ENCODE peak calls at places on chromosomes 12 and 14, in four cellular contexts. P is Panc1, O is WERI-Rb-1, S is choroid plexus epithelial cell. Z is an unnamed sample.

GRCh38 chr12:53761306-53761705 is 9.5 kb upstream of the CISTR start:
- DNase-seq in P (no peak), O (no peak), S (no peak), Z (no peak)

GRCh38 chr12:27952510-27952909 is 20.0 kb downstream of the PTHLH start:
- DNase-seq in P (no peak), O (no peak), S (no peak), Z (no peak)

GRCh38 chr12:90301734-90302133 is 593.1 kb upstream of the ATP2B1 start:
- DNase-seq in P (no peak), O (no peak), S (no peak), Z (no peak)

GRCh38 chr12:80864046-80864735 is 73.5 kb downstream of the LIN7A start:
- DNase-seq in P (no peak), O (no peak), S (no peak), Z (no peak)

GRCh38 chr14:45038256-45038655 is 45.7 kb upstream of the PRPF39 start:
- DNase-seq in P (no peak), O (no peak), S (no peak), Z (no peak)

GRCh38 chr12:89468017-89468416 is 56.6 kb downstream of the GALNT4 start:
- DNase-seq in P (no peak), O (no peak), S (no peak), Z (no peak)

GRCh38 chr12:79883216-79883615 is 51.7 kb downstream of the PPP1R12A start:
- DNase-seq in P (no peak), O (no peak), S (peak), Z (no peak)

GRCh38 chr12:6735448-6736191 is 11.8 kb downstream of the COPS7A start:
- DNase-seq in P (peak), O (peak), S (peak), Z (no peak)

GRCh38 chr12:117148642-117149041 is 41.6 kb downstream of the FBXO21 start:
- DNase-seq in P (no peak), O (no peak), S (no peak), Z (no peak)

GRCh38 chr12:52415870-52416750 is 10.0 kb upstream of the KRT82 start:
- DNase-seq in P (no peak), O (no peak), S (peak), Z (no peak)

GRCh38 chr14:95816539-95816938 is 60.1 kb upstream of the TUNAR start:
- DNase-seq in P (no peak), O (no peak), S (no peak), Z (no peak)

GRCh38 chr12:116922194-116922897 is 11.6 kb downstream of the FBXW8 start:
- DNase-seq in P (no peak), O (no peak), S (peak), Z (peak)

GRCh38 chr14:88868558-88869159 is 44.2 kb downstream of the TTC8 start:
- DNase-seq in P (no peak), O (no peak), S (peak), Z (peak)

GRCh38 chr12:53806689-53807088 is 54.9 kb upstream of the CISTR start:
- DNase-seq in P (no peak), O (no peak), S (peak), Z (no peak)

GRCh38 chr14:77031680-77032482 is 3.4 kb upstream of the IRF2BPL start:
- DNase-seq in P (no peak), O (no peak), S (peak), Z (no peak)

GRCh38 chr12:1590083-1590979 is 4.0 kb downstream of the FBXL14 start:
- DNase-seq in P (no peak), O (no peak), S (peak), Z (no peak)

GRCh38 chr12:127987199-127987901 is 279.6 kb upstream of the TMEM132C start:
- DNase-seq in P (no peak), O (no peak), S (peak), Z (no peak)

GRCh38 chr12:108756421-108756820 is 25.1 kb upstream of the CORO1C start:
- DNase-seq in P (no peak), O (no peak), S (no peak), Z (no peak)

GRCh38 chr12:62190921-62191746 is 69.1 kb upstream of the USP15 start:
- DNase-seq in P (no peak), O (peak), S (no peak), Z (no peak)

GRCh38 chr12:131950182-131950913 is 606 bp downstream of the EP400 start:
- DNase-seq in P (no peak), O (peak), S (no peak), Z (no peak)

GRCh38 chr12:59191372-59191771 is 271.1 kb upstream of the LRIG3 start:
- DNase-seq in P (no peak), O (no peak), S (no peak), Z (no peak)

GRCh38 chr12:32516230-32516629 is 116.9 kb downstream of the FGD4 start:
- DNase-seq in P (no peak), O (no peak), S (no peak), Z (no peak)

GRCh38 chr14:100221419-100222218 is 17.3 kb upstream of the YY1 start:
- DNase-seq in P (no peak), O (peak), S (peak), Z (peak)

GRCh38 chr12:20096430-20096829 is 271.9 kb upstream of the PDE3A start:
- DNase-seq in P (no peak), O (no peak), S (no peak), Z (no peak)

GRCh38 chr14:70472253-70473159 is 20.5 kb downstream of the ADAM21 start:
- DNase-seq in P (no peak), O (no peak), S (no peak), Z (no peak)

GRCh38 chr14:54829486-54830224 is 73.0 kb downstream of the GCH1 start:
- DNase-seq in P (no peak), O (no peak), S (no peak), Z (no peak)

GRCh38 chr12:112183141-112183581 is 57.8 kb downstream of the TRAFD1 start:
- DNase-seq in P (no peak), O (no peak), S (peak), Z (no peak)

GRCh38 chr12:105587237-105587636 is 256.7 kb downstream of the C12orf75 start:
- DNase-seq in P (no peak), O (no peak), S (no peak), Z (no peak)

GRCh38 chr12:79454338-79454777 is 236.4 kb downstream of the PAWR start:
- DNase-seq in P (no peak), O (no peak), S (peak), Z (no peak)

GRCh38 chr12:55742719-55743130 is at the start of gene GDF11:
- DNase-seq in P (no peak), O (peak), S (peak), Z (no peak)

GRCh38 chr14:105398726-105399440 is 545 bp downstream of the TEX22 start:
- DNase-seq in P (no peak), O (peak), S (peak), Z (no peak)

GRCh38 chr14:104953896-104954656 is 24.1 kb downstream of the AHNAK2 start:
- DNase-seq in P (no peak), O (peak), S (no peak), Z (no peak)

GRCh38 chr12:1635656-1636055 is 6.6 kb downstream of the WNT5B start:
- DNase-seq in P (no peak), O (no peak), S (no peak), Z (no peak)

GRCh38 chr14:72416892-72417291 is 477.0 kb downstream of the DPF3 start:
- DNase-seq in P (no peak), O (peak), S (no peak), Z (no peak)

GRCh38 chr12:12608557-12608957 is 3.1 kb upstream of the CREBL2 start:
- DNase-seq in P (no peak), O (no peak), S (peak), Z (no peak)

GRCh38 chr14:60332046-60332399 is 83.0 kb downstream of the PPM1A start:
- DNase-seq in P (no peak), O (no peak), S (no peak), Z (no peak)
- TF ChIP-seq CTCF in P (peak), O (no peak), S (no peak), Z (no peak)

DNA sequence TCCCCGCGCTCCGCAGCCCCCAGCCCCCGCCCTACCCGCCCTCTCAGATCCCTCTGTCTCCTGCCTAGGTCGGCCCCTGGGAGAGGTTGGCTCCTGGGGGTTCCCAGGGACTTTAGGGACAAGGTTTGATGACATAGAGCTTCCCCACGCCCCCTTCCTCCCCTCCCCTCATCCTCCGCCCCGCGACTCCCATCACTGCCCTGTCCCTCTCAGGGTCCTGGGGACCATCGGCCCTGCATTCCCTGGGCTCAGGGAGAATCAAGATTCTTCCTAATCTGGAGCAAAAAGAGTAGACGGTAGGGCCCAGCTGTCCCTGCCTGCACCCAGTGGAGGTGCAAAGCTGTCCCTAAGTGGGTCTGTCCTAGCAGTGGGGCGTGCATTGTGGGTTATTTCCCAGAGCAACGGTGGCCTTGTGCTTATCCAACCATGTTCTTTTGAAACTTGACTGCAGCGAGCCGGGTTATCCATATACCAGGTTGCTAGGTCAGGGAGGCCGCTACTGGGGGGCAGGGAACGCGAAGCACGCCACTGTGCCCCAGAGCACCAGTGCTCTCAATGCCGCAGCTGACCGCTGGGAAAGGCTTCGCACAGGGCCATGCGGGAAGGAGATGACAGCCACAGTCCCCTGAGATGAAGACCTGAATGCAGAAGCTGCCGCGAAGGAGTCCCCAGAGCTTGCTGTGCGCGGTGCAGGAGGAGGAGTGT is 124.4 kb upstream of the PRMT8 start:
- DNase-seq in P (no peak), O (no peak), S (no peak), Z (no peak)
- H3K4me3 ChIP-seq in P (no peak), O (peak), S (no peak), Z (no peak)

DNA sequence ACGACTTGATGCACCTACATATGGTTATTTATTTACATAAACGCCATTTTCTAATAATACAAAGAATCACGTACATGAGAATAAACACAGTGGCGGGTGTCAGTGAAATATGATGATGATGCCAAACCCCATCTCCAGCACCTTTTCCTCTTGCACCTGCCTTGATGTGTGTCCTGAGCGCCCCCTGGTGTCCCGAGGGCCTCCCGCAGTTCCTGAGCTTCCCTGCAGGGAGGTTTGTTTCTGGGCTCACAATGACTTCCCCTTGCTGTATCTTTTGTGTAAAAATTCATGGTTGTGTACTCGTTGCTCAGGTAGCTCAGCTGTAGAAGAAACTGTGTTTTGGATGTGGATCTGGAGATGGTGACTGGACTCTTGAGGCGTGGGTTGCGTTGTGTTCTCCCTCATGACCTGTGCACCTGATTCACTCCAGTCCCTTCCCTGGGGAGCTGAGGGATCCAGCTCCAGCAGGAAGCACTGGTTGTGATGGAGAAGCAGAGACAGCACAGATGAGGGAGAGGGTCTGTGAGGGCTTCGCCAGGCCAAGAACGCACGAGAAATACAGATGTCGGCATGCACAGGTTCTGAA is 1037.8 kb downstream of the TMEM121 start:
- DNase-seq in P (peak), O (peak), S (no peak), Z (peak)
- TF ChIP-seq CTCF in P (peak), O (peak), S (peak), Z (peak)

DNA sequence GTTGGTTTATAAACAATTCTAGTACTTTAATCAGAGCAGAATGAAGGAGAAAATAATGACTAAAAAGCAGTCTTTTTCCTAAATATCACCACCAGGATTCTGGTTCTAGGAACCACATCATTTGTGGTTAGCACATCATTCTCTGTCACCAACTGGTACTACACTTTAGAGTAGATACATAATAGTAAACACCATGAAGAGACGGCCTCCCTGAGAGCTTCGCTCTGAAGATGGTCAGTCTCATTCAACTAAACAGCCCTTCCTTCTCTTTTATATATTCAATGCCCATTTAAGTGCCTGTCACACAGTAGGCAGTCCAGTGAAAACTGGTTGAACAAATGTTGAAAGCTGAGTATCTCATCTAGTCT is 10.9 kb downstream of the SLC38A2 start:
- DNase-seq in P (no peak), O (no peak), S (peak), Z (no peak)
- H3K4me3 ChIP-seq in P (no peak), O (no peak), S (no peak), Z (no peak)

GRCh38 chr12:107329569-107330324 is 236.4 kb upstream of the CRY1 start:
- DNase-seq in P (no peak), O (no peak), S (peak), Z (no peak)

GRCh38 chr12:107325075-107325474 is 231.7 kb upstream of the CRY1 start:
- DNase-seq in P (no peak), O (no peak), S (no peak), Z (no peak)

GRCh38 chr12:107327783-107328182 is 234.4 kb upstream of the CRY1 start:
- DNase-seq in P (no peak), O (no peak), S (no peak), Z (no peak)

GRCh38 chr12:107328442-107329133 is 235.2 kb upstream of the CRY1 start:
- DNase-seq in P (no peak), O (peak), S (peak), Z (no peak)

GRCh38 chr12:107326237-107326636 is 232.9 kb upstream of the CRY1 start:
- DNase-seq in P (no peak), O (peak), S (no peak), Z (no peak)
- TF ChIP-seq CTCF in P (no peak), O (peak), S (no peak), Z (no peak)